ENCODE peak calls at places on chromosomes 12 and 14, in six cellular contexts. One of them, this sample, is unnamed. For H3K36me3, the result is how much of the 10 kb centered on the place peaks cover.

GRCh38 chr14:50340945-50341344 is 28.8 kb downstream of the DMAC2L start:
- DNase-seq in heart left ventricle: no peak
- DNase-seq in kidney epithelial cell: no peak
- DNase-seq in Panc1: no peak
- DNase-seq in Peyer's patch: no peak
- DNase-seq in HCT116: no peak
- DNase-seq in this sample: no peak

GRCh38 chr12:3869860-3870259 is 3.3 kb downstream of the PARP11 start:
- DNase-seq in Panc1: no peak
- DNase-seq in HCT116: no peak
- DNase-seq in heart left ventricle: no peak
- DNase-seq in kidney epithelial cell: no peak
- DNase-seq in Peyer's patch: no peak
- DNase-seq in this sample: no peak

GRCh38 chr12:45725631-45726593 is 3.6 kb upstream of the ARID2 start:
- DNase-seq in kidney epithelial cell: no peak
- DNase-seq in HCT116: no peak
- DNase-seq in heart left ventricle: no peak
- DNase-seq in Panc1: peak
- DNase-seq in Peyer's patch: no peak
- DNase-seq in this sample: no peak

GRCh38 chr14:21070083-21070609 is at the start of gene ARHGEF40:
- DNase-seq in Panc1: no peak
- DNase-seq in Peyer's patch: peak
- DNase-seq in HCT116: no peak
- DNase-seq in heart left ventricle: peak
- DNase-seq in kidney epithelial cell: no peak
- DNase-seq in this sample: no peak

GRCh38 chr14:63857467-63858030 is 4.7 kb downstream of the SYNE2 start:
- DNase-seq in heart left ventricle: no peak
- DNase-seq in kidney epithelial cell: no peak
- DNase-seq in Peyer's patch: no peak
- DNase-seq in Panc1: no peak
- DNase-seq in HCT116: no peak
- DNase-seq in this sample: no peak

GRCh38 chr12:6424008-6424347 is 20.8 kb upstream of the CD27 start:
- DNase-seq in Peyer's patch: no peak
- DNase-seq in kidney epithelial cell: no peak
- DNase-seq in HCT116: no peak
- DNase-seq in Panc1: no peak
- DNase-seq in heart left ventricle: no peak
- DNase-seq in this sample: no peak

GRCh38 chr14:75980856-75981255 is 939 bp downstream of the TGFB3 start:
- DNase-seq in heart left ventricle: peak
- DNase-seq in kidney epithelial cell: no peak
- DNase-seq in Panc1: no peak
- DNase-seq in Peyer's patch: no peak
- DNase-seq in HCT116: no peak
- DNase-seq in this sample: no peak

GRCh38 chr12:57657744-57658143 is 24.7 kb upstream of the B4GALNT1 start:
- DNase-seq in kidney epithelial cell: no peak
- DNase-seq in Panc1: no peak
- DNase-seq in Peyer's patch: no peak
- DNase-seq in heart left ventricle: no peak
- DNase-seq in HCT116: no peak
- DNase-seq in this sample: no peak

GRCh38 chr12:102478416-102479098 is 1.8 kb downstream of the IGF1 start:
- DNase-seq in HCT116: no peak
- DNase-seq in Peyer's patch: no peak
- DNase-seq in Panc1: no peak
- DNase-seq in heart left ventricle: no peak
- DNase-seq in kidney epithelial cell: no peak
- DNase-seq in this sample: no peak

GRCh38 chr14:54220697-54221431 is 175.9 kb upstream of the CDKN3 start:
- DNase-seq in Panc1: no peak
- DNase-seq in Peyer's patch: no peak
- DNase-seq in heart left ventricle: no peak
- DNase-seq in kidney epithelial cell: no peak
- DNase-seq in HCT116: no peak
- DNase-seq in this sample: no peak

GRCh38 chr14:68147331-68147730 is 327.8 kb downstream of the RAD51B start:
- DNase-seq in HCT116: no peak
- DNase-seq in heart left ventricle: no peak
- DNase-seq in Peyer's patch: no peak
- DNase-seq in Panc1: no peak
- DNase-seq in kidney epithelial cell: no peak
- DNase-seq in this sample: no peak

GRCh38 chr12:6430124-6430989 is 14.4 kb upstream of the CD27 start:
- DNase-seq in HCT116: peak
- DNase-seq in heart left ventricle: peak
- DNase-seq in Panc1: peak
- DNase-seq in Peyer's patch: peak
- DNase-seq in kidney epithelial cell: peak
- DNase-seq in this sample: peak

GRCh38 chr12:25817166-25817565 is 141.3 kb upstream of the RASSF8 start:
- DNase-seq in kidney epithelial cell: no peak
- DNase-seq in heart left ventricle: no peak
- DNase-seq in Peyer's patch: no peak
- DNase-seq in Panc1: no peak
- DNase-seq in HCT116: no peak
- DNase-seq in this sample: no peak

GRCh38 chr12:125518074-125518473 is 452.8 kb downstream of the AACS start:
- DNase-seq in Panc1: no peak
- DNase-seq in heart left ventricle: no peak
- DNase-seq in Peyer's patch: no peak
- DNase-seq in kidney epithelial cell: no peak
- DNase-seq in HCT116: no peak
- DNase-seq in this sample: no peak

GRCh38 chr12:93855265-93855664 is 178.1 kb downstream of the CRADD start:
- DNase-seq in Panc1: no peak
- DNase-seq in HCT116: no peak
- DNase-seq in Peyer's patch: no peak
- DNase-seq in kidney epithelial cell: no peak
- DNase-seq in heart left ventricle: no peak
- DNase-seq in this sample: no peak

GRCh38 chr12:563250-563781 is 99.9 kb downstream of the NINJ2 start:
- DNase-seq in Peyer's patch: no peak
- DNase-seq in heart left ventricle: no peak
- DNase-seq in HCT116: no peak
- DNase-seq in Panc1: no peak
- DNase-seq in kidney epithelial cell: no peak
- DNase-seq in this sample: no peak

GRCh38 chr14:64745511-64746041 is 41.4 kb downstream of the PLEKHG3 start:
- DNase-seq in kidney epithelial cell: no peak
- DNase-seq in HCT116: no peak
- DNase-seq in heart left ventricle: no peak
- DNase-seq in Panc1: no peak
- DNase-seq in Peyer's patch: no peak
- DNase-seq in this sample: no peak

GRCh38 chr14:62743569-62743968 is 301.7 kb downstream of the KCNH5 start:
- DNase-seq in HCT116: no peak
- DNase-seq in Peyer's patch: no peak
- DNase-seq in heart left ventricle: no peak
- DNase-seq in kidney epithelial cell: no peak
- DNase-seq in Panc1: no peak
- DNase-seq in this sample: no peak

GRCh38 chr12:50581226-50582184 is 76.7 kb downstream of the DIP2B start:
- DNase-seq in HCT116: no peak
- DNase-seq in heart left ventricle: no peak
- DNase-seq in Panc1: no peak
- DNase-seq in kidney epithelial cell: no peak
- DNase-seq in Peyer's patch: no peak
- DNase-seq in this sample: no peak

GRCh38 chr12:47950856-47951468 is 12.4 kb upstream of the TMEM106C start:
- DNase-seq in Peyer's patch: no peak
- DNase-seq in heart left ventricle: no peak
- DNase-seq in Panc1: no peak
- DNase-seq in kidney epithelial cell: no peak
- DNase-seq in HCT116: no peak
- DNase-seq in this sample: no peak

GRCh38 chr14:93103392-93104080 is 12.2 kb downstream of the ITPK1 start:
- DNase-seq in HCT116: no peak
- DNase-seq in heart left ventricle: no peak
- DNase-seq in Peyer's patch: peak
- DNase-seq in kidney epithelial cell: no peak
- DNase-seq in Panc1: no peak
- DNase-seq in this sample: no peak

GRCh38 chr12:118358607-118359540 is 13.8 kb downstream of the TAOK3 start:
- DNase-seq in heart left ventricle: no peak
- DNase-seq in HCT116: no peak
- DNase-seq in Peyer's patch: no peak
- DNase-seq in kidney epithelial cell: no peak
- DNase-seq in Panc1: no peak
- DNase-seq in this sample: no peak

GRCh38 chr12:7021956-7022355 is 3.7 kb upstream of the LPCAT3 start:
- DNase-seq in HCT116: no peak
- DNase-seq in kidney epithelial cell: no peak
- DNase-seq in heart left ventricle: no peak
- DNase-seq in Peyer's patch: no peak
- DNase-seq in Panc1: no peak
- DNase-seq in this sample: no peak

GRCh38 chr12:105235747-105236476 is at the start of gene APPL2:
- DNase-seq in HCT116: peak
- DNase-seq in kidney epithelial cell: no peak
- DNase-seq in heart left ventricle: peak
- DNase-seq in Panc1: no peak
- DNase-seq in Peyer's patch: peak
- DNase-seq in this sample: no peak

GRCh38 chr12:61846805-61847204 is 413.4 kb upstream of the USP15 start:
- DNase-seq in Peyer's patch: no peak
- DNase-seq in kidney epithelial cell: no peak
- DNase-seq in HCT116: no peak
- DNase-seq in Panc1: no peak
- DNase-seq in heart left ventricle: no peak
- DNase-seq in this sample: no peak

GRCh38 chr14:73455294-73455693 is 3.1 kb downstream of the NUMB start:
- DNase-seq in HCT116: no peak
- DNase-seq in kidney epithelial cell: no peak
- DNase-seq in heart left ventricle: no peak
- DNase-seq in Panc1: no peak
- DNase-seq in Peyer's patch: no peak
- DNase-seq in this sample: no peak

GRCh38 chr12:32198555-32198954 is 91.9 kb downstream of the BICD1 start:
- DNase-seq in heart left ventricle: no peak
- DNase-seq in kidney epithelial cell: peak
- DNase-seq in Panc1: peak
- DNase-seq in Peyer's patch: no peak
- DNase-seq in HCT116: peak
- DNase-seq in this sample: no peak

GRCh38 chr12:57008113-57008687 is 1.9 kb upstream of the ZBTB39 start:
- DNase-seq in HCT116: peak
- DNase-seq in Panc1: peak
- DNase-seq in Peyer's patch: no peak
- DNase-seq in kidney epithelial cell: no peak
- DNase-seq in heart left ventricle: no peak
- DNase-seq in this sample: no peak

GRCh38 chr14:68970096-68970612 is 8.9 kb downstream of the ACTN1 start:
- DNase-seq in Panc1: no peak
- DNase-seq in kidney epithelial cell: no peak
- DNase-seq in Peyer's patch: no peak
- DNase-seq in heart left ventricle: no peak
- DNase-seq in HCT116: no peak
- DNase-seq in this sample: no peak

GRCh38 chr14:87794566-87794965 is 198.4 kb downstream of the GALC start:
- DNase-seq in HCT116: no peak
- DNase-seq in Panc1: no peak
- DNase-seq in kidney epithelial cell: no peak
- DNase-seq in heart left ventricle: no peak
- DNase-seq in Peyer's patch: no peak
- DNase-seq in this sample: no peak

GRCh38 chr14:105094193-105094907 is 29.1 kb upstream of the GPR132 start:
- DNase-seq in Panc1: no peak
- DNase-seq in HCT116: no peak
- DNase-seq in heart left ventricle: no peak
- DNase-seq in kidney epithelial cell: no peak
- DNase-seq in Peyer's patch: peak
- DNase-seq in this sample: no peak

GRCh38 chr12:110537605-110538409 is 35.7 kb downstream of the RAD9B start:
- DNase-seq in kidney epithelial cell: no peak
- DNase-seq in Panc1: no peak
- DNase-seq in Peyer's patch: peak
- DNase-seq in heart left ventricle: peak
- DNase-seq in HCT116: no peak
- DNase-seq in this sample: no peak
- H3K36me3 ChIP-seq in kidney epithelial cell: under half
- H3K36me3 ChIP-seq in Panc1: under half
- H3K36me3 ChIP-seq in Peyer's patch: under half
- H3K36me3 ChIP-seq in heart left ventricle: under half
- H3K36me3 ChIP-seq in HCT116: under half
- H3K36me3 ChIP-seq in this sample: under half

GRCh38 chr12:2054091-2055018 is 1.6 kb downstream of the CACNA1C start:
- DNase-seq in HCT116: no peak
- DNase-seq in Peyer's patch: no peak
- DNase-seq in heart left ventricle: no peak
- DNase-seq in Panc1: no peak
- DNase-seq in kidney epithelial cell: no peak
- DNase-seq in this sample: no peak
- H3K4me3 ChIP-seq in HCT116: no peak
- H3K4me3 ChIP-seq in Peyer's patch: peak
- H3K4me3 ChIP-seq in heart left ventricle: peak
- H3K4me3 ChIP-seq in Panc1: peak
- H3K4me3 ChIP-seq in kidney epithelial cell: no peak
- H3K4me3 ChIP-seq in this sample: peak

DNA sequence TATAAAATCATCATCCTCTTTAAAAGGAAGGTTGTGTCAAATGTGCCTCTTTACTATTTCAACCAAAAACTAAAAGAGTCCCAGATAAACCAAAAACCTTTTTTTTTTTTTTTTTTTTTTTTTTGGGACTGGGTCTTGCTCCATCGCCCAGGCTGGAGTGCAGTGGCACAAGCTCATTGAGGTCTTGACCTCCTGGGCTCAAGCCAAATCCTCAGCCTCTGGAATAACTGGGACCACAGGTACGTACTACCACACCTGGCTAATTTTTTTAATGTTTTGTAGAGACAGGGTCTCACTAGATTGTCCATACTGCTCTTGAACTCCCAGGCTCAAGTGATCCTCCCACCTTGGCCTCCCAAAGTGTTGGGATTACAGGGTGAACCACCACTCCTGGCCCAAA is 16.4 kb upstream of the SELPLG start:
- DNase-seq in Panc1: no peak
- DNase-seq in heart left ventricle: no peak
- DNase-seq in HCT116: peak
- DNase-seq in kidney epithelial cell: no peak
- DNase-seq in Peyer's patch: no peak
- DNase-seq in this sample: no peak
- H3K36me3 ChIP-seq in Panc1: under half
- H3K36me3 ChIP-seq in heart left ventricle: half or more
- H3K36me3 ChIP-seq in HCT116: under half
- H3K36me3 ChIP-seq in kidney epithelial cell: under half
- H3K36me3 ChIP-seq in Peyer's patch: half or more
- H3K36me3 ChIP-seq in this sample: half or more

DNA sequence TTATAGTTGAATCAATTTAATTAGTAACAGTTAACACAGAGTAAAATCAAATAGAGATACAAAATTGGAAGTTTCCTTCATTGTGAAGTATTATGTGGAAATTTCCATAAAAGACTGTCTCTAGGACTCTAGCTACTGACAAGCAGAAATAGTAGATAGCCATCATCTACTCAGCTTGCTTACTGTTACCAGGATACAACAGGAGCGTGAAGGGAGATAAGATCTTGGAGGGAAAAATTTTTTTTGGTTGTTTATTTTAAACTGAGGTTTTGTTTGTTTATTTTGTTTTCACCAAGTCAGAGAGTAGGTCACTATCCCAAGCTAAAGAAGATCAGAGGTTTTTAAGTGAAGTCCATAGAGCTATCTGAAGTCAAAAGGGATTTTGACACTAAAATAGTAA is 861.3 kb upstream of the MGAT4C start:
- DNase-seq in HCT116: no peak
- DNase-seq in heart left ventricle: no peak
- DNase-seq in kidney epithelial cell: no peak
- DNase-seq in Panc1: no peak
- DNase-seq in Peyer's patch: no peak
- DNase-seq in this sample: no peak
- H3K4me3 ChIP-seq in HCT116: no peak
- H3K4me3 ChIP-seq in heart left ventricle: no peak
- H3K4me3 ChIP-seq in kidney epithelial cell: no peak
- H3K4me3 ChIP-seq in Panc1: no peak
- H3K4me3 ChIP-seq in Peyer's patch: no peak
- H3K4me3 ChIP-seq in this sample: no peak